ENCODE peak calls at places on chromosome 13, in eight cellular contexts. Z, X, B, A, S, O, U and R are unnamed samples.

GRCh38 chr13:26220575-26220974 is 1.5 kb downstream of the RNF6 start:
- DNase-seq in Z (no peak), S (peak; percentile 15), O (peak; percentile 68), B (peak; percentile 69), A (peak; percentile 25), U (no peak), X (peak; percentile 29), R (no peak)

GRCh38 chr13:24842533-24843278 is 78.7 kb downstream of the RNF17 start:
- DNase-seq in Z (no peak), X (peak; percentile 27), S (no peak), A (no peak), O (no peak), B (no peak), U (no peak), R (no peak)

GRCh38 chr13:112331675-112332074 is 44.5 kb upstream of the SPACA7 start:
- DNase-seq in X (no peak), S (no peak), A (no peak), Z (no peak), O (no peak), B (no peak), U (no peak), R (no peak)

GRCh38 chr13:99316657-99317244 is 9.6 kb upstream of the GPR183 start:
- DNase-seq in O (no peak), A (peak; percentile 33), S (no peak), Z (peak; percentile 71), B (no peak), X (no peak), U (no peak), R (no peak)

GRCh38 chr13:27379694-27380596 is 44.5 kb upstream of the GTF3A start:
- DNase-seq in Z (no peak), O (peak; percentile 49), X (peak; percentile 38), U (peak; percentile 74), B (peak; percentile 49), A (peak; percentile 22), S (no peak), R (no peak)

GRCh38 chr13:42525035-42525504 is 48.9 kb upstream of the TNFSF11 start:
- DNase-seq in B (peak; percentile 72), Z (no peak), A (peak; percentile 73), X (peak; percentile 34), S (no peak), U (no peak), O (peak; percentile 91), R (no peak)

GRCh38 chr13:74093691-74094090 is 40.5 kb downstream of the KLF12 start:
- DNase-seq in Z (no peak), A (no peak), X (no peak), S (no peak), U (no peak), O (no peak), B (no peak), R (no peak)

GRCh38 chr13:43031881-43032280 is 8.5 kb downstream of the DNAJC15 start:
- DNase-seq in Z (no peak), B (no peak), X (no peak), U (no peak), S (no peak), A (no peak), O (no peak), R (no peak)

GRCh38 chr13:27079421-27079958 is 92.1 kb downstream of the USP12 start:
- DNase-seq in O (peak; percentile 54), X (no peak), A (peak; percentile 88), U (no peak), S (no peak), B (peak; percentile 36), Z (no peak), R (no peak)

GRCh38 chr13:41812237-41812636 is 148.7 kb downstream of the VWA8 start:
- DNase-seq in O (no peak), X (no peak), U (no peak), Z (no peak), S (no peak), B (no peak), A (no peak), R (no peak)

GRCh38 chr13:95492044-95492801 is 60.3 kb upstream of the CLDN10 start:
- DNase-seq in B (no peak), U (no peak), Z (no peak), O (no peak), A (no peak), S (no peak), X (no peak), R (no peak)

GRCh38 chr13:35475960-35476943 is at the start of gene MAB21L1:
- DNase-seq in A (peak; percentile 62), X (no peak), S (no peak), U (no peak), O (peak; percentile 21), B (peak; percentile 85), Z (no peak), R (no peak)

GRCh38 chr13:62875118-62875640 is 1459.5 kb upstream of the PCDH20 start:
- DNase-seq in U (no peak), X (no peak), O (peak; percentile 3), A (peak; percentile 30), B (peak; percentile 25), Z (no peak), S (no peak), R (no peak)

GRCh38 chr13:34941835-34942731 is at the start of gene NBEA:
- DNase-seq in B (peak; percentile 41), U (peak; percentile 87), X (peak; percentile 71), S (peak; percentile 34), O (peak; percentile 45), A (peak; percentile 57), Z (peak; percentile 89), R (peak; percentile 82)

GRCh38 chr13:109309625-109310363 is 476.6 kb downstream of the IRS2 start:
- DNase-seq in S (no peak), O (no peak), U (no peak), X (no peak), B (no peak), A (peak; percentile 41), Z (no peak), R (no peak)

GRCh38 chr13:112204376-112204775 is 137.4 kb downstream of the SOX1 start:
- DNase-seq in Z (no peak), A (no peak), B (no peak), U (no peak), S (no peak), O (no peak), X (no peak), R (no peak)

GRCh38 chr13:67303661-67304333 is 73.7 kb upstream of the PCDH9 start:
- DNase-seq in Z (no peak), X (no peak), B (no peak), A (no peak), S (no peak), O (no peak), U (no peak), R (no peak)

GRCh38 chr13:106156468-106156867 is 379.0 kb downstream of the EFNB2 start:
- DNase-seq in O (peak; percentile 99), X (peak; percentile 86), A (peak; percentile 98), Z (no peak), S (no peak), B (peak; percentile 99), U (no peak), R (no peak)

GRCh38 chr13:74288361-74288911 is 154.2 kb upstream of the KLF12 start:
- DNase-seq in U (no peak), Z (peak; percentile 60), A (peak; percentile 31), S (no peak), B (no peak), O (peak; percentile 12), X (no peak), R (peak; percentile 27)

GRCh38 chr13:57633141-57633949 is 1.8 kb downstream of the PCDH17 start:
- DNase-seq in X (no peak), U (peak; percentile 52), B (no peak), A (no peak), Z (peak; percentile 75), O (peak; percentile 14), S (no peak), R (no peak)
- TF ChIP-seq CTCF in X (no peak), U (peak; percentile 64), B (peak; percentile 15), A (peak; percentile 53), Z (peak; percentile 54), O (peak; percentile 41), S (no peak), R (no peak)

GRCh38 chr13:102769679-102770078 is 3.9 kb downstream of the TEX30 start:
- DNase-seq in S (no peak), B (peak; percentile 31), O (peak; percentile 19), X (no peak), Z (no peak), U (no peak), A (no peak), R (no peak)
- TF ChIP-seq CTCF in S (no peak), B (peak; percentile 9), O (no peak), X (no peak), Z (no peak), U (no peak), A (no peak), R (no peak)

GRCh38 chr13:97030705-97031452 is 36.6 kb upstream of the OXGR1 start:
- DNase-seq in O (peak; percentile 84), X (peak; percentile 25), A (peak; percentile 66), U (no peak), B (peak; percentile 77), S (no peak), Z (no peak), R (no peak)
- TF ChIP-seq CTCF in O (peak; percentile 39), X (peak; percentile 23), A (peak; percentile 35), U (peak; percentile 42), B (peak; percentile 50), S (no peak), Z (peak; percentile 24), R (no peak)

DNA sequence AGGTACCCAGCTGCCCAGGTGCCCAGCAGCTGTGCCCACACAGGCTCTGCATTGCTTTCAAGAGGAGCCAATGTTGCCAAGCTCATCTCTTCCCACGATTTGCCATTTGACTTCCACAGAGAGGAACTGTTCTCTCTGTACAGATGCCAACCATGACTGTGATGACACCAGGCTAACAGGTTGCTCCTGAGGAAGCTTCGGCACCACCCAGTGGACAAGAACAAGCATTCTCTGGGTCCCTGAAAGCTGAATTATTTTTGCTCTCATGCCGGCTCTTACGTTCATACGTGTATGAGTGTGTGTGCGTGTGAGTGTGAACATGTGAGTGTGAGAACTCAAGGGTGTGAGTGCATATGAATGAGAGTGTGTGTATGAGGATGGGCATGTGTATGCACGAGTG is 535.2 kb downstream of the LIG4 start:
- DNase-seq in Z (no peak), O (no peak), X (no peak), A (peak; percentile 3), B (peak; percentile 1), U (no peak), S (no peak), R (no peak)
- TF ChIP-seq CTCF in Z (no peak), O (no peak), X (no peak), A (no peak), B (no peak), U (peak; percentile 16), S (no peak), R (no peak)

DNA sequence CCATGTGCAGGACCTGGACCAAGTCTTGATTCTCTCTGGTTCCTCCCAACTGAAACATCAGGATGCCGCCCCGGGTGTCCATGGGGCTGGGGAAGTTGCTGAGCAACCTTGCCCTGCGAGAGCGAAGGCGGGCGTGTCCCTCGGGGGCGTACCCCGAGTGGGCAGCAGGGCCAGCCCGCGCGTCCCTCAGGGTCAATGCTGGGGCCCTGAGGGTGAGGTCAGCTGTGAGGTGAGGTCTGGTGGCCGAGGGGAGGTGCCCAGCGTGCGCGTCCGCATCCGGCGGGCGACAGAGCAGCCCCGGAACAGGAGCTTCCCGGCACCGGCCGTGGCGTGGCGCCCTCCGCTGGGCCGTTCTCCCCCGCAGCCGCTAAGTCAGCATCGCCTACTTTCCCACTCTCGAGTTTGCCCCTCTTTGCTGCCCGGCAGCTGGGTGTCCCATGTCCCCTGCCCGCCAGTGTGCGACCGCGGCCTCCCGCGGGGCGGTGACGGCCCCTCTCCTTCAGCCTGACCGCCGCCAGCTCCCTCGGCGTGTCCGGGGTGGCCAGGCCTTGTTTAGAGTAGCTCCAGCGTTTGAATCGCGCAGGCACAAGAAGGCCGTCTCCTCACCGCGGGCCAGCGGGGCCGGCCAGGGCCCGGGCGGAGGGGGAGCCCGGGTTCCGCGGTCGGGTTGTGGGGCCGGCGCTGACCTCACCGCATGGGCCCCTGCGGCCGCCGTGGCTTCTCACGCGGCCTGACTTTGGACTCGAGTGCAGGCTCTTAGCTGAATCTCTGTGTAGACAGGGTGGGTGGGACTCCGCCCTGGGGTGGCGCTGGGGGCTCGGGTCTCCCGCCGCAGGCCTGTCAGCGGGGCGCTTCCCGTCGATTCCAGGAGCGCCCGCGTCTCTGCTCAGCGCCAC is 33.0 kb downstream of the GJA3 start:
- DNase-seq in X (no peak), Z (peak; percentile 88), B (peak; percentile 40), O (peak; percentile 53), S (no peak), A (peak; percentile 51), U (peak; percentile 57), R (peak; percentile 31)
- TF ChIP-seq CTCF in X (peak; percentile 71), Z (peak; percentile 39), B (peak; percentile 26), O (peak; percentile 26), S (peak; percentile 56), A (peak; percentile 53), U (peak; percentile 54), R (no peak)